ENCODE peak calls at places on chromosome 13, in four cellular contexts. C is GM12878, I is H1, P is HepG2. F is an unnamed sample. For H3K4me1, the result is how much of the 10 kb centered on the place peaks cover.

GRCh38 chr13:38421590-38422560 is 72.2 kb downstream of the UFM1 start:
- DNase-seq in P (no peak), C (no peak), I (no peak), F (no peak)

GRCh38 chr13:100182894-100183490 is 94.1 kb downstream of the PCCA start:
- DNase-seq in C (no peak), I (no peak), P (peak), F (no peak)

GRCh38 chr13:94233401-94233800 is 246.1 kb downstream of the DCT start:
- DNase-seq in C (no peak), I (no peak), P (no peak), F (no peak)

GRCh38 chr13:36421447-36421846 is 10.8 kb upstream of the CCNA1 start:
- DNase-seq in P (no peak), I (no peak), C (no peak), F (no peak)

GRCh38 chr13:104984296-104984818 is 1551.1 kb downstream of the EFNB2 start:
- DNase-seq in I (no peak), P (no peak), C (peak), F (peak)

GRCh38 chr13:110944121-110944967 is 29.5 kb upstream of the ANKRD10 start:
- DNase-seq in P (peak), C (no peak), I (no peak), F (peak)

GRCh38 chr13:27455331-27455855 is 5.0 kb upstream of the MTIF3 start:
- DNase-seq in I (no peak), C (no peak), P (no peak), F (no peak)

GRCh38 chr13:79128158-79128557 is 277.9 kb downstream of the RBM26 start:
- DNase-seq in I (no peak), C (peak), P (peak), F (no peak)

GRCh38 chr13:43159007-43159406 is 135.6 kb downstream of the DNAJC15 start:
- DNase-seq in C (no peak), P (no peak), I (no peak), F (no peak)

GRCh38 chr13:33152389-33152788 is 133.2 kb downstream of the STARD13 start:
- DNase-seq in C (no peak), P (no peak), I (no peak), F (no peak)

GRCh38 chr13:105991622-105992254 is 543.7 kb downstream of the EFNB2 start:
- DNase-seq in P (no peak), C (no peak), I (no peak), F (no peak)

GRCh38 chr13:109917422-109917821 is 131.0 kb upstream of the IRS2 start:
- DNase-seq in I (no peak), C (no peak), P (no peak), F (no peak)

GRCh38 chr13:112693831-112694497 is 4.1 kb downstream of the ATP11A start:
- DNase-seq in I (no peak), C (no peak), P (no peak), F (no peak)

GRCh38 chr13:60227168-60227567 is 63.4 kb upstream of the DIAPH3 start:
- DNase-seq in I (no peak), C (no peak), P (no peak), F (no peak)

GRCh38 chr13:35789335-35790166 is 313.1 kb upstream of the MAB21L1 start:
- DNase-seq in C (no peak), P (peak), I (no peak), F (no peak)

GRCh38 chr13:99565478-99566124 is 64.3 kb downstream of the TM9SF2 start:
- DNase-seq in P (no peak), I (peak), C (no peak), F (no peak)

DNA sequence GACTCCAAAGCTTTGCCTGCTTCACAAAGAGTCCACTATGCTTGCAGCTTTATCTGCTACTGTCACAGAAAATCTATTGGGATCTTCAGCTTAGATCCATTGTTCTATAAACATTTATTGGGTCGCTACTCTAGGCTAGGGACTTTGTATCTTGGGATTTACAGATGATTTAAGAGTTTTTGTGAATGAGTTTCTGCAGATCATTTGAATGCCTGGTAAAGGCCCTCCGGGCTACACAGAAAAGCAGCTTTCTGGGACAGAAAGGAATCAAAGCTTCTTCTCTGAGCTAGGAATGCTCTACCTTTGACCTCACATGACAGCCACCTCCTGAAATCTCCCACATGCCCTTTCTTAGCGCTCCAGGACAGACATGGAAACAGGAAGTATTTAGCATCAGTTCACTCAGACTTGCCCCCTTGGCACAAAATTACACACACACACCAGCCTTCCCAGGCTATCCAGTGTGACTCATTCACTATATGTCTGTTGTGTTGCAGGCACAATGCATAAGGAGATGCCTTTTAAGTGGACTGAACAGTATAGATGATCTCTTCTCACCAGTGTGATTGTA is 492.4 kb downstream of the DACH1 start:
- DNase-seq in I (no peak), C (no peak), P (no peak), F (no peak)
- TF ChIP-seq TCF12 in I (no peak), C (no peak), P (no peak), F (no peak)

DNA sequence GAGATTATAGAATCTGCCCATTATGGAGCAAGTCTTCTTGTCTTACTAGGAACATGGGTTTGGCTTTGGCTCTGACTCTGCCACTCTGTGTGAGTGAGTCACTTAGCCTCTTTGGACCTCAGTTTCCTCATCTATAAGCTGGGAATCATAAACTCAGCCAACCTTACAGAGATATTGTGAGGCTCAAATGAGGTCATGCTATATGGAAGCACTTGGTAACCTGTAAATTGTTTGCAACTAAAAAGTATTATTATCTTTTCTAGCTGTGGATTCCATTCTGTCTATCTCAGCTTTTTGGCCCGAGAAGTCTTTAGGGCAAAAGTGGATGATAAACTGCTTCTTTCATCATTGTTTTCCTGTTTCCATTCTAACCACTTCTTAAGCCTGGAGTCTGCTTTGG is 186.8 kb upstream of the TSC22D1 start:
- DNase-seq in I (no peak), C (no peak), P (no peak), F (no peak)
- H3K4me1 ChIP-seq in I (under half), C (under half), P (under half), F (under half)

GRCh38 chr13:55815458-55816033 is 1325.2 kb upstream of the PRR20A start:
- DNase-seq in P (no peak), I (no peak), C (no peak), F (no peak)

GRCh38 chr13:55820817-55821216 is 1319.9 kb upstream of the PRR20A start:
- DNase-seq in I (no peak), C (no peak), P (no peak), F (no peak)

DNA sequence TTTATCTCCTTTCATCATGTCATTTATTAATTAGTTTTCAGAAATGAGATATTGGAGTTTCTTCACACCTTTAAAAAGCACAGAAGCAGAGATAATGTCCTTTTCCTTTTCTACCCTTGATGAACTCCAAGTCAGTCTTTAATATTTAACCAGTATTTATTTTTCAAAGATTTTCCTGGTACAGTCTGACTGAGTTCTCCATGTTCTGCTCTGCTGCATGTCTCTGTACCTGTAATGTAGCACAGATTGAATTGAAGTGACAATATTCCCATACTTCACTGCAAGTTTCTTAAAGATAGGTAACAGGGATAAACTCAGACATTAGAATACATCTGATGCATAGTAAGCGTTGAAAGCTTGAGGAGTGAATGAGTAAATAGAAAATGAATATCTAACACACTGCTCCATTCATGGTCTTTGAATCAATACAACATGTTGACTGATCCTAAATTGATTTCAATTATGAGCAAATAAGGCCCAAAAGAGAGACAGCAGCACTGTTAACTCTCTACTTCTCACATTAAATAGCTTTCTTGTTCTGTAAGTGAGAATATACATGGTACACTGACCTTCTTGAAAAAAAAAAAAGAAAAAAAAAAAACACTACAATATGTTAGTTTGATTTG is 1323.6 kb upstream of the PRR20A start:
- DNase-seq in I (no peak), P (no peak), C (no peak), F (no peak)
- TF ChIP-seq USF2 in I (no peak), P (no peak), C (no peak), F (no peak)

GRCh38 chr13:23510544-23510916 is 59.7 kb upstream of the TNFRSF19 start:
- DNase-seq in P (no peak), I (no peak), C (no peak), F (no peak)

GRCh38 chr13:23513460-23513859 is 56.8 kb upstream of the TNFRSF19 start:
- DNase-seq in P (no peak), C (no peak), I (no peak), F (no peak)

GRCh38 chr13:23512762-23513395 is 57.3 kb upstream of the TNFRSF19 start:
- DNase-seq in C (no peak), P (no peak), I (no peak), F (no peak)

GRCh38 chr13:23509781-23510543 is 60.2 kb upstream of the TNFRSF19 start:
- DNase-seq in P (no peak), I (no peak), C (no peak), F (no peak)

DNA sequence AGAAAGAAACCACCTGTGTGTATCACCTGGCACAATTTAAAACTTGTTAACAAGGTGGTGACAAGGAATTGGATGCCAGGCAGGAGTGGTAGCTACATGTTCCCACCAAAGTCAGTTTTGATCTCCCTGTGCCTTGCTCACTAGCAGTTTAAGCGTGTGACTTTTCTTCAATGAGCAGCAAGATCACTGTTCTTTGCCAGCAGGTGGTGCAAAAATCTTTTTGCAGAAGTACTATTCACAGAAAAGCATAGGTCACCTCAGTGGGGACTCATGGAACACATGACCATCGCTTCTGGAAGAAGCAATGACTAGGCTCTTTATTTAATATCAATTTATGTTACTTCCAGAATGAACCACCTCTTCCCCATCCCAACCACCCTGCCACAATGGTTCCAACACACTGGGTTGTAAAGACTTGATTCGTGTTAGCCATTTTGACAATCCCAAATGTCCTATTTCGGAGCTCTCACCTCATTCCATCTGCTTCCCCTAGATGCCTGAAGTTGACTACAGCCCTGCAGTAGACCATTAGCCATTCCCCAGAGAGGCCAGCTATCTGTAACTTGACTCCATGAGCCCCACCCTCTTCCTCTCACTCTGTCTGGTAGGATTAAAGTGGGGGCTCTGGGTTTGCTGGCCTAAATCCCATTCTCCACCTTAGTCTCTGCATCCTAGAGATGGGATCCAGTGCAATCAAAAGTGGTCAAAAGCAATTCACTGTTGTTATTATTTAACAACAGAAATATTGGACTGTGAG is 59.1 kb upstream of the TNFRSF19 start:
- DNase-seq in I (no peak), P (peak), C (peak), F (no peak)
- TF ChIP-seq TCF12 in I (no peak), P (no peak), C (no peak), F (no peak)

GRCh38 chr13:28498481-28499115 is 3.7 kb upstream of the FLT1 start:
- DNase-seq in P (no peak), C (no peak), I (no peak), F (no peak)

GRCh38 chr13:28501547-28501946 is 6.6 kb upstream of the FLT1 start:
- DNase-seq in P (no peak), C (no peak), I (no peak), F (no peak)

GRCh38 chr13:28497143-28497876 is 2.4 kb upstream of the FLT1 start:
- DNase-seq in I (no peak), C (no peak), P (no peak), F (no peak)

GRCh38 chr13:28495586-28496564 is 947 bp upstream of the FLT1 start:
- DNase-seq in P (no peak), C (no peak), I (peak), F (no peak)

DNA sequence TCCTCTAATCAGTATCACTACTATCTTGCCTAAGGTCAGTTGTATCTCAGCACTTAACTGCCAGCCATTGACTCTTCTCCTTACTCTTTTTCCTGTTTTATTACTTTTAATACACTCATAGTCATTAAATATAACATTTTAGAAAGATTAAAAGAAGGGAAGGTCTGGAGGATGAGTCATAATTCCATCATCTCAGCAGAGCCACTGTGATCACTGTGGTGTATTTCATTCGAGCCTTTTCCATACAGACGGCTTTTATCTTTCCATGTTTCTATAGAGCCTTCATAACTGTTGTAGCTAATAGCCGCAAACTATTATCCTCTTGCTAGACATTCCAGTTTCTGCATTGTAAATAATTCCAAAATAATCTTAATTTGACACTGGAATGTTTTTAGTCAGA is 4.7 kb upstream of the FLT1 start:
- DNase-seq in C (no peak), P (no peak), I (no peak), F (no peak)
- H3K4me1 ChIP-seq in C (under half), P (under half), I (under half), F (under half)

DNA sequence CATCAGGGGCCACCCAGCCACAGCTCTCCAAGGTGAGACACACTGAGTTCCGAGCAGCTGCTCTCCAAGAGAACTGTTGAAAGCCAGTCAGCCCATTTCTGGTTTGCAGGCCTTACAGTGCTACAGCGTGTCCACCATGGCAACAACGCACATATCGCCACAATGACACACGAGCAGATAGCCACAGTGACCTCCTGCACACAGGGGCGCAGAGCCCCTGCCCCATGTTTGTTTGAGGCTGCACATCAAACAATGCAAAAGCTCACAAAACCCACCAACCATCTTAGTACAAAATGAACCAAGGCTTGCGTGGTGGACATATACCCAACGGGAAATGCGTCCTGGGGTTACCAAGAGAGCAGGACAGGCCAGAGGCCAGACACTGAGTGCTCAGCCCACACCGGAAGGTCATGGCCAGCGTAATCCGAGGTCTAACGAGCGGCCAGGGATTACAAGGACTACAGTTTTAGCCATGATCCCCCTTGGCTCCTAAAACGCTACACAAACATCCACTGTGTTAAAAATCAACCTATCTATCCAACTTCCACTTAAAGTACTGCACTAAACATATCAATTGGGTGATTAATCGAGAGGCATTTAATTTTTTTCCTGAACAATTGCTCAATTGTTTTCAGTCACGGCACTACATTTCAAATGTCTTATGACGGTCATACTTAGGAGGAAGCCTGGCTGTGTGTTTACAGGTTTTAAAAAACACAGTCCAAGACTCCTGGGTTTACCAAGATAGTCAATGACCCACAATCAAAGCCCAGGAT is 56.0 kb downstream of the STK24 start:
- DNase-seq in C (no peak), P (no peak), I (no peak), F (no peak)
- TF ChIP-seq USF2 in C (no peak), P (no peak), I (no peak), F (no peak)

GRCh38 chr13:84653915-84654534 is 771.8 kb upstream of the SLITRK1 start:
- DNase-seq in P (no peak), C (no peak), I (no peak), F (no peak)

GRCh38 chr13:84648069-84648640 is 765.9 kb upstream of the SLITRK1 start:
- DNase-seq in I (no peak), C (no peak), P (no peak), F (no peak)

GRCh38 chr13:84649853-84650252 is 767.6 kb upstream of the SLITRK1 start:
- DNase-seq in C (no peak), P (no peak), I (no peak), F (no peak)

GRCh38 chr13:84654654-84655244 is 772.5 kb upstream of the SLITRK1 start:
- DNase-seq in C (no peak), P (no peak), I (peak), F (no peak)

GRCh38 chr13:84651288-84651687 is 769.0 kb upstream of the SLITRK1 start:
- DNase-seq in I (no peak), P (peak), C (no peak), F (no peak)
- TF ChIP-seq TCF12 in I (no peak), P (no peak), C (no peak), F (peak)